ENCODE peak calls at places on chromosomes 5 and 9, in nine cellular contexts. N is H1, G is AG09309, E is fibroblast of the aortic adventitia, T is AG10803, K is IMR-90, H is foreskin fibroblast, I is lower lobe of right lung, D is right lobe of liver. F is an unnamed sample.

GRCh38 chr9:28394774-28395173 is 821.5 kb upstream of the C9orf72 start:
- DNase-seq in N (no peak), K (no peak), G (no peak), D (no peak), E (no peak), T (no peak), H (no peak), I (no peak), F (no peak)

GRCh38 chr9:88574993-88575392 is 40.0 kb downstream of the NXNL2 start:
- DNase-seq in H (peak), I (no peak), D (no peak), G (no peak), K (peak), T (peak), N (no peak), E (peak), F (no peak)

GRCh38 chr9:92634712-92635605 is 35.0 kb downstream of the IPPK start:
- DNase-seq in E (peak), K (peak), N (peak), G (no peak), I (peak), H (peak), T (peak), D (peak), F (peak)

GRCh38 chr5:102107865-102108264 is 188.2 kb downstream of the SLCO4C1 start:
- DNase-seq in T (no peak), D (no peak), K (no peak), G (no peak), I (no peak), E (no peak), N (no peak), H (no peak), F (no peak)

GRCh38 chr5:135456238-135457099 is 4.3 kb upstream of the TIFAB start:
- DNase-seq in D (peak), K (peak), I (peak), T (peak), G (peak), H (peak), N (no peak), E (peak), F (peak)

GRCh38 chr9:116697341-116697740 is 10.2 kb downstream of the TRIM32 start:
- DNase-seq in N (no peak), G (peak), D (no peak), E (peak), T (peak), K (peak), H (peak), I (no peak), F (peak)

GRCh38 chr5:66339896-66340295 is 195.8 kb downstream of the SREK1 start:
- DNase-seq in H (no peak), N (no peak), I (no peak), T (no peak), E (peak), G (no peak), D (no peak), K (no peak), F (no peak)

GRCh38 chr9:99368341-99369326 is 146.6 kb downstream of the SEC61B start:
- DNase-seq in K (peak), G (no peak), T (peak), H (peak), I (no peak), E (peak), D (peak), N (no peak), F (peak)

GRCh38 chr5:143033535-143034260 is 263.5 kb downstream of the ARHGAP26 start:
- DNase-seq in D (no peak), I (no peak), T (peak), H (peak), E (peak), N (no peak), K (peak), G (peak), F (peak)

GRCh38 chr5:138647261-138647788 is 72.1 kb upstream of the HSPA9 start:
- DNase-seq in E (peak), N (no peak), K (peak), T (peak), G (no peak), H (no peak), I (no peak), D (no peak), F (peak)

GRCh38 chr5:88544131-88544530 is 275.5 kb upstream of the TMEM161B start:
- DNase-seq in K (no peak), N (no peak), I (no peak), G (no peak), T (no peak), H (no peak), D (no peak), E (no peak), F (no peak)

GRCh38 chr5:34474573-34475021 is 181.5 kb upstream of the RAI14 start:
- DNase-seq in N (no peak), G (peak), T (peak), K (peak), D (no peak), H (peak), I (no peak), E (peak), F (peak)

GRCh38 chr9:98719055-98719454 is 10.3 kb upstream of the GABBR2 start:
- DNase-seq in T (peak), H (no peak), K (no peak), I (no peak), G (no peak), N (no peak), D (no peak), E (no peak), F (no peak)

GRCh38 chr9:36903541-36904435 is 130.3 kb downstream of the PAX5 start:
- DNase-seq in N (no peak), I (no peak), G (peak), E (peak), H (peak), T (peak), K (peak), D (no peak), F (peak)

GRCh38 chr5:141838326-141839014 is 39.7 kb downstream of the PCDH1 start:
- DNase-seq in D (no peak), H (no peak), E (no peak), I (peak), K (no peak), T (no peak), G (no peak), N (peak), F (no peak)

GRCh38 chr9:99169982-99170761 is 51.6 kb downstream of the ALG2 start:
- DNase-seq in G (no peak), H (no peak), I (no peak), T (no peak), K (no peak), D (no peak), N (no peak), E (no peak), F (no peak)

GRCh38 chr9:19934301-19934868 is 145.5 kb upstream of the SLC24A2 start:
- DNase-seq in K (peak), T (peak), N (peak), I (no peak), D (peak), G (no peak), H (peak), E (peak), F (peak)

GRCh38 chr5:59542841-59543825 is 350.4 kb downstream of the PDE4D start:
- DNase-seq in H (no peak), D (peak), K (no peak), N (no peak), T (peak), E (peak), G (no peak), I (no peak), F (peak)

GRCh38 chr9:74117731-74118130 is 379.4 kb upstream of the RORB start:
- DNase-seq in T (no peak), E (no peak), H (no peak), I (no peak), G (no peak), D (no peak), K (no peak), N (no peak), F (peak)

GRCh38 chr5:53008751-53009150 is 19.6 kb downstream of the ITGA2 start:
- DNase-seq in T (peak), K (peak), H (peak), N (no peak), E (no peak), G (no peak), D (no peak), I (no peak), F (peak)

GRCh38 chr5:148932355-148932935 is 106.0 kb downstream of the ADRB2 start:
- DNase-seq in D (peak), T (peak), G (no peak), K (no peak), H (no peak), I (no peak), E (no peak), N (peak), F (no peak)

GRCh38 chr5:6803981-6804550 is 90.8 kb downstream of the TENT4A start:
- DNase-seq in K (no peak), H (no peak), I (no peak), N (no peak), E (no peak), D (no peak), T (no peak), G (no peak), F (no peak)

GRCh38 chr5:1507961-1508678 is 15.6 kb downstream of the LPCAT1 start:
- DNase-seq in E (no peak), D (no peak), H (no peak), N (no peak), I (peak), K (no peak), T (no peak), G (no peak), F (no peak)

GRCh38 chr5:72172832-72173231 is 65.6 kb downstream of the MAP1B start:
- DNase-seq in K (no peak), E (no peak), I (no peak), D (no peak), N (no peak), G (no peak), H (no peak), T (no peak), F (no peak)

GRCh38 chr9:91978739-91979414 is 28.8 kb upstream of the ROR2 start:
- DNase-seq in T (peak), N (peak), I (no peak), D (no peak), H (peak), G (peak), E (peak), K (peak), F (peak)

GRCh38 chr9:134839441-134840125 is 41.0 kb upstream of the FCN2 start:
- DNase-seq in N (peak), G (no peak), I (no peak), D (no peak), H (no peak), T (no peak), K (no peak), E (no peak), F (no peak)
- TF ChIP-seq CTCF in N (peak), G (peak), I (no peak), D (no peak), H (no peak), T (no peak), K (no peak), E (no peak), F (peak)

DNA sequence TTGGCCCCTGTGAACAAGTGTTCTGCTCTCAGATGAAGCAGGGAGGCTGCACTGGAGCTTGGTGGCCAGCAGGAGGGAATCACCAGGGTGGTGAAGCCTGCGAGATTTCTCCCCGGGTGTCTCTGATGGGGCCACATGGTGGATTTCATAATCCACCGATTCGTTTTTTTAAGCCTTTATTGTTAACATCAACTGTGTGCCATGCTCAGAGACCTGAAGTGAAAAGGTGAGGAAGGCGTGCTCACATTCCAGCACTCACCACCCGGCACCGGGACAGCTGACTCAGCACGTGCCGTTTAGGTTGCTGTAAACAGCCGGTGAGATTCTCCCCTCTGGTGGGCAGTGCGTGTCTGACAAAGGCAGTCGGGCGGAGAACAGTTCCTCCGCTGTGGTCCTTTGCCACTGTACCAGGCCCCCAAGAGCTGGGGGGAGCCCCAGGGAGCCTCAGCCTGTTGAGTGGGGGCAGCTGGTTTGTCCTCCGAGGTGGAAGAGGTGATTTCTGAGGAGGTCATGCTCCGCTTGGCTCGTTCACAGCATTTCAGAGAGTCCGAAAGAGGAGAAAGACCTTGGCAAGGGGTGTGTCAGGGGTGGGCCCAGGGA is 12.7 kb upstream of the AHRR start:
- DNase-seq in I (no peak), D (no peak), K (peak), G (no peak), E (peak), H (no peak), N (no peak), T (no peak), F (peak)
- TF ChIP-seq CTCF in I (no peak), D (no peak), K (peak), G (peak), E (peak), H (peak), N (no peak), T (peak), F (peak)

DNA sequence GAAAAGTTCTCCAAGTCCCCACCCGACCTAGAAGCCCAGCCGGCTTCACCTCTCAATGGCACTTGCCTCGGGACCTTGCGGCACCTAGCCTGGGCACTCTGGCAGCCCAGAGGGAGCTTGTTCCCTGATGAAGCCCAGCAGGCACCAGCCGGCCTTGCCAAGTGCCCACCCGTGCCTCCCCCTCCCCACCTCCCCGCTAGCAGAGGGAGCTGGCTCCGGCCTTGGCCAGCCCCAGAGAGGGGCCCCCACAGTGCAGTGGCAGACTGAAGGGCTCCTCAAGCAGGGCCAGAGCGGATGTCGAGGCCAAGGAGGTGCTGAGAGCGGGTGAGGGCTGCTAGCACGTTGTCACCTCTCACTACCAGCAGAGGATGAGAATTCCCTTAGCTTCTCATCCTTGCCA is 37.6 kb upstream of the CAVIN4 start:
- DNase-seq in K (no peak), N (no peak), E (no peak), D (no peak), I (no peak), H (no peak), T (no peak), G (no peak), F (no peak)
- TF ChIP-seq CTCF in K (no peak), N (no peak), E (no peak), D (no peak), I (no peak), H (no peak), T (no peak), G (no peak), F (no peak)

GRCh38 chr5:177300236-177300880 is 3.2 kb downstream of the RAB24 start:
- DNase-seq in N (no peak), G (no peak), I (peak), K (peak), D (peak), E (peak), T (peak), H (peak), F (peak)
- TF ChIP-seq CTCF in N (no peak), G (no peak), I (no peak), K (peak), D (no peak), E (peak), T (peak), H (no peak), F (peak)

DNA sequence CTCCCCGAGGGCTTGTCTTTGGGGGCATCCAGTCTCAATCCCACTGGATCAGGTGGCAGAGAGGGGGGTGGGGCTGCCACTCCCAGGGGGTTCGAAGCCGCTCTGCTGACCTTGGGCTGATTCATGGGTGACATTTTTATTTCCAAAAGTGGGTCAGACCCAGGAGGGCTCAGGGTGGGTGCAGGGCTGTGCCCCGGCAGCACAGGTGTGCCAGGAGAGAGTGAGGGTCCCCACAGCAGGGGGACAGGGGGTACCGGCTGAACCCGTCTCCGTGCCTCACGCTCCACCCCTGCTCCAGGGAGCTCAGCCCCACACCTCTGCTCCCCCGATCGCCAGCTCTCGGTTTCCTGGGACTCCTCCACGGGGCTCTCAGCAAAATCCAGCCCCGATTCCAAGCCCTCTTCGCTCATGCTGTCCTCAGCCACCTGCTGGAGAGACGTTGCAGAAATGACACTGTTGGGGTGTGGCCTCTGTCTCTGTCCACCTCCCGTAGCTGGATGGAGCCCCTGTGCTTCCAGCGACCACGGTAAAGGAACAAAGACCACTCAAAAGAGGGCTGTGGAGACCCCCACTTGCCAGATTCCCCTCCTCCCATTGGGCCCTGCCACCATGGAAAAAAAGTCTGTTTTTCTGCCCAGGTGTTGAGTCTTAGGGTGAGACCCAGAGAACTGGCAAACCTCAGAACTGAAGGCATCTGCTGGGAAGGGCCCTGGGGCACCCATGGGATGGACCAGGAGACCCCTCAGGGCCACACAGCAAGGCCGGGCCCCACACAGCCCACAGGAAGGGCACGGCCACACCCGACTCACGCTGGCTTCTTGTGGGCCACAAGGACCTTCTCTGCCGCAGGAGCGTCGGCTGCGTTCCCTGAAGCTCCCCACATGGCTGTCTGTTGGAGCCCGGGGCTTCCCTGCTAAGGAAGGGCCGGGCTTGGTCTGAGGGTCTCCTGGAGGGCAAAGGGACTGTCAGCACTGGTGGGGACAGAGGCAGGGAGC is 10.6 kb upstream of the QSOX2 start:
- DNase-seq in I (no peak), D (no peak), G (no peak), K (no peak), T (no peak), N (no peak), H (no peak), E (no peak), F (no peak)
- TF ChIP-seq CTCF in I (no peak), D (no peak), G (peak), K (no peak), T (peak), N (no peak), H (no peak), E (no peak), F (peak)